ENCODE peak calls at places on chromosomes 16 and 17, in six cellular contexts. T is sigmoid colon; W is hepatocyte; A is gastrocnemius medialis; Z is right atrium auricular region; D is CD8-positive, alpha-beta T cell. Q is an unnamed sample.

GRCh38 chr17:1122681-1123396 is 56.9 kb downstream of the ABR start:
- DNase-seq in T (peak; percentile 91), W (peak; percentile 84), A (peak; percentile 68), Z (peak; percentile 88), D (peak; percentile 69), Q (peak; percentile 94)

GRCh38 chr16:72847187-72848044 is 200.5 kb downstream of the ZFHX3 start:
- DNase-seq in T (no peak), W (peak; percentile 50), A (no peak), Z (no peak), D (no peak), Q (no peak)

GRCh38 chr16:55146939-55147338 is 177.1 kb upstream of the IRX6 start:
- DNase-seq in T (no peak), W (peak; percentile 13), A (no peak), Z (no peak), D (no peak), Q (no peak)

GRCh38 chr17:82917656-82918345 is 78.0 kb upstream of the ZNF750 start:
- DNase-seq in T (no peak), W (no peak), A (no peak), Z (no peak), D (peak; percentile 48), Q (no peak)

GRCh38 chr16:2487903-2488531 is 13.1 kb downstream of the TBC1D24 start:
- DNase-seq in T (no peak), W (no peak), A (no peak), Z (no peak), D (peak; percentile 9), Q (no peak)

GRCh38 chr17:64357191-64357981 is 33.3 kb downstream of the PECAM1 start:
- DNase-seq in T (peak; percentile 91), W (no peak), A (peak; percentile 38), Z (peak; percentile 91), D (no peak), Q (peak; percentile 41)

GRCh38 chr16:4795828-4796572 is 831 bp downstream of the SMIM22 start:
- DNase-seq in T (no peak), W (no peak), A (no peak), Z (no peak), D (no peak), Q (peak; percentile 44)

GRCh38 chr16:85210423-85211169 is 98.3 kb upstream of the CIBAR2 start:
- DNase-seq in T (no peak), W (no peak), A (no peak), Z (no peak), D (no peak), Q (no peak)

GRCh38 chr17:34081269-34081668 is 173.8 kb upstream of the CCL2 start:
- DNase-seq in T (no peak), W (peak; percentile 22), A (no peak), Z (no peak), D (no peak), Q (no peak)

GRCh38 chr17:64331366-64331765 is 59.3 kb downstream of the PECAM1 start:
- DNase-seq in T (no peak), W (no peak), A (no peak), Z (no peak), D (no peak), Q (no peak)

GRCh38 chr17:36610472-36610871 is 9.1 kb downstream of the MRM1 start:
- DNase-seq in T (no peak), W (no peak), A (no peak), Z (no peak), D (no peak), Q (no peak)

GRCh38 chr17:76446449-76447231 is 6.3 kb downstream of the UBE2O start:
- DNase-seq in T (no peak), W (peak; percentile 73), A (no peak), Z (no peak), D (no peak), Q (no peak)

GRCh38 chr17:50828508-50829170 is 6.7 kb upstream of the WFIKKN2 start:
- DNase-seq in T (no peak), W (no peak), A (no peak), Z (no peak), D (no peak), Q (no peak)

GRCh38 chr16:31129568-31130335 is 5.8 kb downstream of the PRSS8 start:
- DNase-seq in T (peak; percentile 77), W (peak; percentile 16), A (no peak), Z (peak; percentile 74), D (no peak), Q (peak; percentile 48)

GRCh38 chr17:67374329-67375053 is 2.6 kb upstream of the PITPNC1 start:
- DNase-seq in T (peak; percentile 90), W (peak; percentile 92), A (peak; percentile 61), Z (peak; percentile 94), D (peak; percentile 91), Q (peak; percentile 87)

GRCh38 chr17:32256012-32256694 is 9.5 kb upstream of the RHBDL3 start:
- DNase-seq in T (no peak), W (no peak), A (no peak), Z (no peak), D (no peak), Q (no peak)

GRCh38 chr16:57967916-57968315 is 3.0 kb downstream of the CNGB1 start:
- DNase-seq in T (no peak), W (no peak), A (no peak), Z (no peak), D (no peak), Q (no peak)

GRCh38 chr16:86322840-86323239 is 187.5 kb upstream of the FOXF1 start:
- DNase-seq in T (peak; percentile 59), W (no peak), A (no peak), Z (no peak), D (no peak), Q (no peak)

GRCh38 chr17:82217530-82218204 is 5.0 kb upstream of the CCDC57 start:
- DNase-seq in T (peak; percentile 83), W (peak; percentile 60), A (no peak), Z (no peak), D (no peak), Q (peak; percentile 62)

GRCh38 chr17:918102-918740 is 61.4 kb downstream of the NXN start:
- DNase-seq in T (no peak), W (peak; percentile 56), A (no peak), Z (no peak), D (no peak), Q (no peak)

GRCh38 chr16:88535857-88536222 is 34.4 kb upstream of the ZC3H18 start:
- DNase-seq in T (no peak), W (no peak), A (no peak), Z (no peak), D (no peak), Q (no peak)

GRCh38 chr17:42518755-42519545 is 17.1 kb upstream of the NAGLU start:
- DNase-seq in T (peak; percentile 74), W (peak; percentile 67), A (no peak), Z (peak; percentile 77), D (no peak), Q (peak; percentile 91)

GRCh38 chr16:13305019-13305755 is 403.8 kb downstream of the SHISA9 start:
- DNase-seq in T (no peak), W (no peak), A (no peak), Z (no peak), D (no peak), Q (no peak)

GRCh38 chr17:63039342-63039741 is 73.3 kb downstream of the TANC2 start:
- DNase-seq in T (no peak), W (no peak), A (no peak), Z (no peak), D (no peak), Q (no peak)

GRCh38 chr16:11528053-11528452 is 58.7 kb downstream of the LITAF start:
- DNase-seq in T (no peak), W (no peak), A (no peak), Z (no peak), D (no peak), Q (no peak)

GRCh38 chr16:66905633-66906539 is 12.8 kb downstream of the CDH16 start:
- DNase-seq in T (no peak), W (peak; percentile 90), A (no peak), Z (no peak), D (peak; percentile 38), Q (peak; percentile 86)

GRCh38 chr17:55314061-55314783 is 49.5 kb downstream of the HLF start:
- DNase-seq in T (no peak), W (no peak), A (no peak), Z (no peak), D (no peak), Q (no peak)

GRCh38 chr17:72952641-72953313 is 139.7 kb downstream of the SLC39A11 start:
- DNase-seq in T (no peak), W (peak; percentile 18), A (no peak), Z (no peak), D (no peak), Q (no peak)

GRCh38 chr17:12613566-12613965 is 52.1 kb upstream of the MYOCD start:
- DNase-seq in T (no peak), W (no peak), A (no peak), Z (no peak), D (no peak), Q (no peak)

GRCh38 chr16:67243481-67243880 is 3.8 kb downstream of the FHOD1 start:
- DNase-seq in T (no peak), W (no peak), A (no peak), Z (no peak), D (no peak), Q (no peak)

GRCh38 chr17:48487221-48487620 is 43.6 kb downstream of the HOXB1 start:
- DNase-seq in T (no peak), W (no peak), A (no peak), Z (no peak), D (no peak), Q (no peak)

GRCh38 chr17:58508341-58509067 is 5.9 kb downstream of the MTMR4 start:
- DNase-seq in T (peak; percentile 40), W (no peak), A (no peak), Z (no peak), D (no peak), Q (no peak)
- H3K4me1 ChIP-seq in T (peaks cover 4% of the 10 kb centered on the region), W (no peaks in the 10 kb centered on the region), A (peaks cover 2% of the 10 kb centered on the region), Z (peaks cover 13% of the 10 kb centered on the region), D (peaks cover 7% of the 10 kb centered on the region), Q (peaks cover 10% of the 10 kb centered on the region)

DNA sequence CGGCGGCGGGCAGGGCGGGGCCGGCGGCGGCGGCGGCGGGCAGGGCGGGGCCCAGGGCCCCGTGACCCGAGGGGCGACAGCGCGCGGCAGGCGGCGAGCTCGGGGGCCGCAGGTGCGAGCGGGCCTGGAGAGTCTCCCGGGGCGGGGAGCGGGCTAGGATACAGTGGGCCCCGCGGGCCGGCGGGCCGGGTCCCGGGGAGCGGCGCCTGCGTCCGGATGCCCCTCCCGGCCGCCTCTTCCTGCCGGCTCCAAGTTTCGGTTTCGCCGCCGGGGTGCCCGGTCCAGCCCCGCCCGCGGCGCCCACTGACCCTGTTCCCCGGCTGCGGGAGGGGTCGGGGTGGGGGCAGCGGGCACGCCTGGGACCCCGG is at the start of gene RNF213:
- DNase-seq in T (no peak), W (peak; percentile 79), A (no peak), Z (no peak), D (peak; percentile 62), Q (peak; percentile 75)
- H3K4me1 ChIP-seq in T (peaks cover 41% of the 10 kb centered on the region), W (peaks cover 27% of the 10 kb centered on the region), A (peaks cover 27% of the 10 kb centered on the region), Z (peaks cover 37% of the 10 kb centered on the region), D (peaks cover 36% of the 10 kb centered on the region), Q (peaks cover 69% of the 10 kb centered on the region)

DNA sequence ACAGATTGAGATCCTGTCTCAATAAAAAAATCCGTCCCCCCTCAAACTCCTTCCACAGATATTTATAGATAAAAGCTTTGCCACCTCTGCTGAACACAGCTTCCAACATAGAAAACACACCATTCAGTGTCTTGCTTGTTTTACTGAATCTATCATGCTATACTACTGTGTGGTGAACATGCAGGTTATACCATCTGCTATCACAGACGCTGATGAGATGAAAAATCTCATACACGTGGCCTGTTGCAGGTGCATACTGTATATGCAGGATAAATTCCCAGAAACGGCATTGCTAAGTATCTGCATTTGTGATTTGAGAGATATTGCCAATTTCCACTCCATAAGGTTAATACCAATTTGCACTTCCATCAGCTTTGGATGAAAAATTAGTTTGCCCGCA is 30.4 kb upstream of the IL34 start:
- DNase-seq in T (no peak), W (no peak), A (no peak), Z (no peak), D (no peak), Q (no peak)
- H3K4me1 ChIP-seq in T (no peaks in the 10 kb centered on the region), W (peaks cover 4% of the 10 kb centered on the region), A (peaks cover 6% of the 10 kb centered on the region), Z (no peaks in the 10 kb centered on the region), D (no peaks in the 10 kb centered on the region), Q (peaks cover 12% of the 10 kb centered on the region)

GRCh38 chr17:17708816-17709215 is 27.6 kb downstream of the RAI1 start:
- DNase-seq in T (no peak), W (no peak), A (no peak), Z (no peak), D (no peak), Q (no peak)
- H3K4me1 ChIP-seq in T (peaks cover 48% of the 10 kb centered on the region), W (peaks cover 63% of the 10 kb centered on the region), A (no peaks in the 10 kb centered on the region), Z (peaks cover 47% of the 10 kb centered on the region), D (peaks cover 9% of the 10 kb centered on the region), Q (peaks cover 38% of the 10 kb centered on the region)

Q was measured in transverse colon.